ENCODE peak calls at places on chromosomes 1 and 21, in nine cellular contexts. F is PC-3, A is OCI-LY7, N is spleen, B is heart left ventricle, C is tibial artery, V is hepatocyte, Y is lower lobe of right lung, U is endothelial cell of umbilical vein. H is an unnamed sample.

GRCh38 chr1:232510367-232511110 is 119.4 kb downstream of the SIPA1L2 start:
- DNase-seq in N (no peak), F (peak; percentile 71), Y (no peak), U (no peak), B (no peak), C (no peak), V (no peak), A (no peak), H (no peak)

GRCh38 chr1:30451532-30452125 is 271.8 kb downstream of the MATN1 start:
- DNase-seq in F (no peak), A (no peak), C (peak; percentile 19), N (peak; percentile 24), B (no peak), V (no peak), U (no peak), Y (no peak), H (peak; percentile 29)

GRCh38 chr1:23177438-23178380 is 9.1 kb upstream of the LUZP1 start:
- DNase-seq in U (peak; percentile 97), Y (peak; percentile 80), C (peak; percentile 84), V (peak; percentile 89), F (peak; percentile 67), N (peak; percentile 94), A (peak; percentile 90), B (peak; percentile 91), H (peak; percentile 88)

GRCh38 chr1:59361766-59362165 is 64.9 kb downstream of the FGGY start:
- DNase-seq in C (no peak), N (no peak), A (no peak), F (no peak), B (peak; percentile 50), Y (no peak), V (no peak), U (no peak), H (no peak)

GRCh38 chr1:4032571-4032970 is 132.5 kb upstream of the C1orf174 start:
- DNase-seq in C (no peak), U (no peak), N (no peak), V (no peak), B (no peak), Y (no peak), A (no peak), F (no peak), H (no peak)

GRCh38 chr1:184191181-184191601 is 139.7 kb downstream of the TSEN15 start:
- DNase-seq in B (peak; percentile 69), C (peak; percentile 71), A (no peak), F (no peak), V (peak; percentile 80), U (no peak), N (no peak), Y (no peak), H (no peak)

GRCh38 chr1:55359611-55360010 is 144.4 kb upstream of the USP24 start:
- DNase-seq in A (no peak), F (no peak), C (no peak), U (no peak), V (no peak), Y (no peak), B (no peak), N (no peak), H (no peak)

GRCh38 chr1:198088360-198089071 is 68.3 kb upstream of the NEK7 start:
- DNase-seq in B (no peak), C (no peak), A (peak; percentile 47), U (peak; percentile 69), F (peak; percentile 56), N (no peak), V (peak; percentile 41), Y (peak; percentile 46), H (peak; percentile 47)

GRCh38 chr1:118333601-118334241 is 148.7 kb upstream of the SPAG17 start:
- DNase-seq in V (no peak), F (no peak), B (no peak), Y (no peak), N (no peak), U (no peak), A (no peak), C (no peak), H (no peak)

GRCh38 chr21:38258803-38259485 is 2.2 kb downstream of the KCNJ15 start:
- DNase-seq in C (no peak), A (no peak), V (peak; percentile 44), N (no peak), Y (no peak), B (no peak), F (peak; percentile 22), U (no peak), H (no peak)

GRCh38 chr1:224407546-224408293 is 26.9 kb downstream of the WDR26 start:
- DNase-seq in U (no peak), F (peak; percentile 64), Y (no peak), B (no peak), C (no peak), N (no peak), A (no peak), V (no peak), H (no peak)

DNA sequence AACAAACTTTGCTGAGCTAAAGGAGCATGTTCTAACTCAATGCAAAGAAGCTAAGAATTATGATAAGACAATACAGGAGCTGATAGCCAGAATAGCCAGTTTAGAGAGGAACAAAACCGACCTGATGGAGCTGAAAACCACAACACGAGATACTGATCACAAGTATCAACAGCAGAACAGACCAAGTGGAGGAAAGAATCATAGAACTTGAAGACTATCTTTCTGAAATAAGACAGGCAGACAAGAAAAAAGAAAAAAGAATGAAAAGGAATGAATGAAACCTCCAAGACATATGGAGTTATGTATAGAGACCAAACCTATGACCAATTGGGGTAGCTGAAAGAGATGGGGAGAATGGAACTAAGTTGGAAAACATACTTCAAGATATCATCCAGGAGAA is 20.6 kb downstream of the CD84 start:
- DNase-seq in B (no peak), C (no peak), A (no peak), U (no peak), V (no peak), N (no peak), F (no peak), Y (no peak), H (no peak)
- H3K4me3 ChIP-seq in B (no peak overlapping the region), C (no peak overlapping the region), A (no peak overlapping the region), U (no peak overlapping the region), V (no peak overlapping the region), N (no peak overlapping the region), F (no peak overlapping the region), Y (no peak overlapping the region), H (no peak overlapping the region)

GRCh38 chr1:226384040-226384439 is 23.9 kb downstream of the PARP1 start:
- DNase-seq in N (no peak), A (no peak), F (no peak), V (no peak), Y (no peak), C (no peak), U (no peak), B (no peak), H (no peak)

GRCh38 chr1:226384717-226385116 is 23.2 kb downstream of the PARP1 start:
- DNase-seq in V (no peak), F (no peak), C (no peak), N (no peak), U (no peak), A (no peak), Y (no peak), B (no peak), H (no peak)

GRCh38 chr1:226390681-226391080 is 17.2 kb downstream of the PARP1 start:
- DNase-seq in F (no peak), B (no peak), V (no peak), Y (no peak), C (no peak), U (no peak), A (no peak), N (no peak), H (no peak)

GRCh38 chr1:226388131-226388530 is 19.8 kb downstream of the PARP1 start:
- DNase-seq in Y (no peak), N (no peak), A (no peak), B (no peak), C (no peak), V (no peak), F (no peak), U (no peak), H (no peak)
- H3K36me3 ChIP-seq in Y (peaks cover 100% of the 10 kb centered on the region), N (peaks cover 100% of the 10 kb centered on the region), A (peaks cover 100% of the 10 kb centered on the region), B (peaks cover 98% of the 10 kb centered on the region), C (peaks cover 82% of the 10 kb centered on the region), V (no peaks in the 10 kb centered on the region), F (peaks cover 93% of the 10 kb centered on the region), U (peaks cover 46% of the 10 kb centered on the region), H (peaks cover 94% of the 10 kb centered on the region)

DNA sequence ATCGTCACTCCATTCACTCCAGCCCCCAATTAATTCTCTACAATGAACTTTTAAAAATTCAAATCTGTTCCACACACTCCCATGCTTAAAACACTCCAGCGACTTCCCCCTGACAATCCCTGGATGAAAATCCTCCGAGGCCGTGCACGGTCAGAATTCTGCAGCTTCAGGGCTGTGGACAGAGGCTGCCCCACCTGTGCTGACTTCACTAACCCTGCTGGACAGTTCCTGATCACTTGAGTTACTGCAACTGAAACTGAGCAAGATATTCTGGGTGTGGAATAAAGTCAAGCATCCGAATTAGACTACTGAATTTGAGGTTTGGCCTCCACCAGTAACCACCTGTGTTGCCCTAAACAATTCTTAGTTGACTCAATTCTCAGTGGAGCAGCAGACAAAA is 1.0 kb upstream of the JAK1 start:
- DNase-seq in C (no peak), V (no peak), N (peak; percentile 78), A (no peak), Y (no peak), F (no peak), U (no peak), B (no peak), H (no peak)
- H3K4me3 ChIP-seq in C (peak overlapping the region; percentile 94), V (no peak overlapping the region), N (no peak overlapping the region), A (no peak overlapping the region), Y (no peak overlapping the region), F (peak overlapping the region; percentile 77), U (no peak overlapping the region), B (no peak overlapping the region), H (no peak overlapping the region)

GRCh38 chr1:153953859-153954365 is 4.5 kb downstream of the CRTC2 start:
- DNase-seq in B (peak; percentile 11), N (no peak), V (peak; percentile 62), U (no peak), A (no peak), F (no peak), Y (no peak), C (no peak), H (peak; percentile 36)

GRCh38 chr1:153951183-153951582 is 4.7 kb upstream of the DENND4B start:
- DNase-seq in Y (no peak), U (no peak), F (no peak), A (no peak), C (no peak), N (no peak), B (no peak), V (no peak), H (no peak)

GRCh38 chr1:153946622-153947246 is at the start of gene DENND4B:
- DNase-seq in Y (peak; percentile 89), N (peak; percentile 96), V (peak; percentile 93), A (peak; percentile 90), C (peak; percentile 90), U (peak; percentile 65), F (peak; percentile 86), B (peak; percentile 85), H (peak; percentile 82)

GRCh38 chr1:153954826-153955225 is 3.6 kb downstream of the CRTC2 start:
- DNase-seq in B (peak; percentile 17), C (no peak), Y (no peak), N (no peak), V (no peak), A (no peak), U (no peak), F (no peak), H (no peak)

DNA sequence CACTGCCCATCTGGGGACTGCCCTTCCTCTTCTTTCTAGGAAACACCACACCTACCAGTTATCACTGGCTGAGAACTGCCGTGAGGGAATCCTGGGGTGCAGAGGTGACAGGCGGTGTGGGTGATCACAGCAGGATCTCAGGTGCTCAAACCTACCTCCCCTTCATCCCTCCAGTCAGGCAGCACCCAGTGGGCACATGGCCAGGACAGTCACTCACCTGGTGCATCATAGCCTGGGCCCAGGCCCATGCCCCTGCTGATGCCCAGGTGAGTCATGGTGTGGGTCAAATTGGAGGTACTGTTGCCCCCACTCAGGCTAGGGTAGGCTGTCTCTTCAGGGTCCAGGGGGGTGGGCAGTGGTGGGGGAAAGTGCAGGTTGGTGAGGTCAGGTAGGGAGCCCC is 5.3 kb upstream of the DENND4B start:
- DNase-seq in A (no peak), F (peak; percentile 88), B (no peak), U (no peak), C (no peak), Y (no peak), N (no peak), V (no peak), H (no peak)
- H3K36me3 ChIP-seq in A (peaks cover 78% of the 10 kb centered on the region), F (peaks cover 33% of the 10 kb centered on the region), B (peaks cover 79% of the 10 kb centered on the region), U (peaks cover 50% of the 10 kb centered on the region), C (peaks cover 58% of the 10 kb centered on the region), Y (peaks cover 77% of the 10 kb centered on the region), N (peaks cover 81% of the 10 kb centered on the region), V (no peaks in the 10 kb centered on the region), H (peaks cover 68% of the 10 kb centered on the region)

H was measured in SJSA1.